ENCODE peak calls at places on chromosomes 6 and 20, in ten cellular contexts. One of them, this sample, is unnamed.

GRCh38 chr6:109623288-109623687 is 67.7 kb downstream of the AK9 start:
- DNase-seq in adrenal gland: no peak
- DNase-seq in lower leg skin: no peak
- DNase-seq in uterus: no peak
- DNase-seq in heart left ventricle: no peak
- DNase-seq in prostate gland: no peak
- DNase-seq in IMR-90: no peak
- DNase-seq in HCT116: no peak
- DNase-seq in sigmoid colon: no peak
- DNase-seq in A549: no peak
- DNase-seq in this sample: no peak

GRCh38 chr20:37526839-37527637 is 638 bp downstream of the BLCAP start:
- DNase-seq in adrenal gland: peak; percentile 45
- DNase-seq in lower leg skin: peak; percentile 85
- DNase-seq in uterus: no peak
- DNase-seq in heart left ventricle: no peak
- DNase-seq in prostate gland: no peak
- DNase-seq in IMR-90: peak; percentile 27
- DNase-seq in HCT116: no peak
- DNase-seq in sigmoid colon: no peak
- DNase-seq in A549: peak; percentile 51
- DNase-seq in this sample: peak; percentile 47

GRCh38 chr6:93468291-93468690 is 48.9 kb upstream of the EPHA7 start:
- DNase-seq in adrenal gland: no peak
- DNase-seq in lower leg skin: no peak
- DNase-seq in uterus: no peak
- DNase-seq in heart left ventricle: no peak
- DNase-seq in prostate gland: no peak
- DNase-seq in IMR-90: no peak
- DNase-seq in HCT116: no peak
- DNase-seq in sigmoid colon: no peak
- DNase-seq in A549: no peak
- DNase-seq in this sample: no peak

GRCh38 chr6:67779876-67780275 is 855.2 kb upstream of the ADGRB3 start:
- DNase-seq in adrenal gland: no peak
- DNase-seq in lower leg skin: no peak
- DNase-seq in uterus: no peak
- DNase-seq in heart left ventricle: no peak
- DNase-seq in prostate gland: no peak
- DNase-seq in IMR-90: no peak
- DNase-seq in HCT116: no peak
- DNase-seq in sigmoid colon: no peak
- DNase-seq in A549: no peak
- DNase-seq in this sample: no peak

GRCh38 chr6:97705568-97705967 is 422.6 kb upstream of the MMS22L start:
- DNase-seq in adrenal gland: no peak
- DNase-seq in lower leg skin: no peak
- DNase-seq in uterus: no peak
- DNase-seq in heart left ventricle: no peak
- DNase-seq in prostate gland: no peak
- DNase-seq in IMR-90: peak; percentile 2
- DNase-seq in HCT116: peak; percentile 7
- DNase-seq in sigmoid colon: no peak
- DNase-seq in A549: no peak
- DNase-seq in this sample: no peak

GRCh38 chr20:46573788-46574581 is 23.5 kb upstream of the OCSTAMP start:
- DNase-seq in adrenal gland: no peak
- DNase-seq in lower leg skin: peak; percentile 58
- DNase-seq in uterus: no peak
- DNase-seq in heart left ventricle: no peak
- DNase-seq in prostate gland: no peak
- DNase-seq in IMR-90: peak; percentile 45
- DNase-seq in HCT116: no peak
- DNase-seq in sigmoid colon: peak; percentile 33
- DNase-seq in A549: no peak
- DNase-seq in this sample: no peak

GRCh38 chr6:132380358-132380757 is 20.9 kb downstream of the MOXD1 start:
- DNase-seq in adrenal gland: no peak
- DNase-seq in lower leg skin: no peak
- DNase-seq in uterus: no peak
- DNase-seq in heart left ventricle: no peak
- DNase-seq in prostate gland: no peak
- DNase-seq in IMR-90: peak; percentile 59
- DNase-seq in HCT116: no peak
- DNase-seq in sigmoid colon: no peak
- DNase-seq in A549: no peak
- DNase-seq in this sample: no peak

GRCh38 chr20:19958243-19958642 is 58.9 kb upstream of the NAA20 start:
- DNase-seq in adrenal gland: no peak
- DNase-seq in lower leg skin: no peak
- DNase-seq in uterus: no peak
- DNase-seq in heart left ventricle: no peak
- DNase-seq in prostate gland: peak; percentile 72
- DNase-seq in IMR-90: no peak
- DNase-seq in HCT116: no peak
- DNase-seq in sigmoid colon: no peak
- DNase-seq in A549: no peak
- DNase-seq in this sample: no peak

GRCh38 chr6:93685494-93685893 is 266.1 kb upstream of the EPHA7 start:
- DNase-seq in adrenal gland: no peak
- DNase-seq in lower leg skin: no peak
- DNase-seq in uterus: no peak
- DNase-seq in heart left ventricle: no peak
- DNase-seq in prostate gland: no peak
- DNase-seq in IMR-90: no peak
- DNase-seq in HCT116: no peak
- DNase-seq in sigmoid colon: no peak
- DNase-seq in A549: no peak
- DNase-seq in this sample: no peak

GRCh38 chr6:112877134-112878100 is 530.3 kb downstream of the RFPL4B start:
- DNase-seq in adrenal gland: no peak
- DNase-seq in lower leg skin: no peak
- DNase-seq in uterus: no peak
- DNase-seq in heart left ventricle: no peak
- DNase-seq in prostate gland: no peak
- DNase-seq in IMR-90: peak; percentile 93
- DNase-seq in HCT116: no peak
- DNase-seq in sigmoid colon: no peak
- DNase-seq in A549: no peak
- DNase-seq in this sample: no peak

GRCh38 chr20:64133951-64134407 is 26.6 kb upstream of the NPBWR2 start:
- DNase-seq in adrenal gland: no peak
- DNase-seq in lower leg skin: peak; percentile 69
- DNase-seq in uterus: no peak
- DNase-seq in heart left ventricle: peak; percentile 24
- DNase-seq in prostate gland: no peak
- DNase-seq in IMR-90: no peak
- DNase-seq in HCT116: no peak
- DNase-seq in sigmoid colon: peak; percentile 48
- DNase-seq in A549: no peak
- DNase-seq in this sample: no peak

GRCh38 chr6:52697903-52698302 is 27.0 kb downstream of the TMEM14A start:
- DNase-seq in adrenal gland: no peak
- DNase-seq in lower leg skin: no peak
- DNase-seq in uterus: no peak
- DNase-seq in heart left ventricle: no peak
- DNase-seq in prostate gland: no peak
- DNase-seq in IMR-90: no peak
- DNase-seq in HCT116: no peak
- DNase-seq in sigmoid colon: no peak
- DNase-seq in A549: no peak
- DNase-seq in this sample: peak; percentile 4

GRCh38 chr6:2157441-2158127 is 87.8 kb downstream of the GMDS start:
- DNase-seq in adrenal gland: no peak
- DNase-seq in lower leg skin: no peak
- DNase-seq in uterus: no peak
- DNase-seq in heart left ventricle: no peak
- DNase-seq in prostate gland: no peak
- DNase-seq in IMR-90: peak; percentile 83
- DNase-seq in HCT116: peak; percentile 48
- DNase-seq in sigmoid colon: no peak
- DNase-seq in A549: no peak
- DNase-seq in this sample: no peak

GRCh38 chr6:159163901-159164370 is 5.3 kb upstream of the FNDC1 start:
- DNase-seq in adrenal gland: no peak
- DNase-seq in lower leg skin: no peak
- DNase-seq in uterus: no peak
- DNase-seq in heart left ventricle: no peak
- DNase-seq in prostate gland: no peak
- DNase-seq in IMR-90: peak; percentile 42
- DNase-seq in HCT116: no peak
- DNase-seq in sigmoid colon: no peak
- DNase-seq in A549: no peak
- DNase-seq in this sample: no peak

GRCh38 chr6:166382933-166383816 is at the start of gene MPC1:
- DNase-seq in adrenal gland: peak; percentile 97
- DNase-seq in lower leg skin: peak; percentile 99
- DNase-seq in uterus: peak; percentile 91
- DNase-seq in heart left ventricle: peak; percentile 98
- DNase-seq in prostate gland: peak; percentile 96
- DNase-seq in IMR-90: peak; percentile 92
- DNase-seq in HCT116: peak; percentile 85
- DNase-seq in sigmoid colon: peak; percentile 97
- DNase-seq in A549: peak; percentile 87
- DNase-seq in this sample: peak; percentile 79
- TF ChIP-seq POLR2A in adrenal gland: peak; percentile 74
- TF ChIP-seq POLR2A in lower leg skin: peak; percentile 19
- TF ChIP-seq POLR2A in uterus: peak; percentile 87
- TF ChIP-seq POLR2A in heart left ventricle: peak; percentile 91
- TF ChIP-seq POLR2A in prostate gland: peak; percentile 70
- TF ChIP-seq POLR2A in IMR-90: no peak
- TF ChIP-seq POLR2A in HCT116: peak; percentile 49
- TF ChIP-seq POLR2A in sigmoid colon: peak; percentile 37
- TF ChIP-seq POLR2A in A549: peak; percentile 53
- TF ChIP-seq POLR2A in this sample: peak; percentile 76

GRCh38 chr6:5787054-5787720 is 219.5 kb downstream of the NRN1 start:
- DNase-seq in adrenal gland: no peak
- DNase-seq in lower leg skin: peak; percentile 26
- DNase-seq in uterus: no peak
- DNase-seq in heart left ventricle: no peak
- DNase-seq in prostate gland: no peak
- DNase-seq in IMR-90: no peak
- DNase-seq in HCT116: no peak
- DNase-seq in sigmoid colon: no peak
- DNase-seq in A549: no peak
- DNase-seq in this sample: no peak
- TF ChIP-seq POLR2A in adrenal gland: no peak
- TF ChIP-seq POLR2A in lower leg skin: no peak
- TF ChIP-seq POLR2A in uterus: no peak
- TF ChIP-seq POLR2A in heart left ventricle: no peak
- TF ChIP-seq POLR2A in prostate gland: no peak
- TF ChIP-seq POLR2A in IMR-90: no peak
- TF ChIP-seq POLR2A in HCT116: no peak
- TF ChIP-seq POLR2A in sigmoid colon: no peak
- TF ChIP-seq POLR2A in A549: no peak
- TF ChIP-seq POLR2A in this sample: no peak

DNA sequence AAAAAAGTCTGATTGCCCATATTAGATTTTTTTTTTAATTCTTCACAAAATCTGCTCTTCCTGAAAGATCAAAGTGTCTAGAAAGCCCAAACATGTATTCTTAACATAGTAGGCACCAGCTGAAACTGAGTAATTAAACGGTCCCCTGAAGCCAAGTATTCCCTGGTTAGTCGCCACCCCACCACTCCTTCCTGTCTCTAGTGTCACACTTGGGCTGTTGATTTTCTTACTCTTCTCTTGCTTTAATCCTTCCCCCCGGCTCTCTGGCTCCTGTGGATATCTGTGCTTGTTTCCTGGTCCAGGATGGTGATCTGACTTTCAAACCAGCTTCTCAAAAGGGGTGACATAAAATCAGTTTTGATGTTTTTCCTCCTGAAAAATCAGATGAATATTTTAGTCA is 162.9 kb downstream of the QKI start:
- DNase-seq in adrenal gland: no peak
- DNase-seq in lower leg skin: no peak
- DNase-seq in uterus: no peak
- DNase-seq in heart left ventricle: no peak
- DNase-seq in prostate gland: no peak
- DNase-seq in IMR-90: no peak
- DNase-seq in HCT116: no peak
- DNase-seq in sigmoid colon: no peak
- DNase-seq in A549: no peak
- DNase-seq in this sample: no peak
- TF ChIP-seq POLR2A in adrenal gland: no peak
- TF ChIP-seq POLR2A in lower leg skin: no peak
- TF ChIP-seq POLR2A in uterus: no peak
- TF ChIP-seq POLR2A in heart left ventricle: no peak
- TF ChIP-seq POLR2A in prostate gland: no peak
- TF ChIP-seq POLR2A in IMR-90: no peak
- TF ChIP-seq POLR2A in HCT116: no peak
- TF ChIP-seq POLR2A in sigmoid colon: no peak
- TF ChIP-seq POLR2A in A549: no peak
- TF ChIP-seq POLR2A in this sample: no peak

DNA sequence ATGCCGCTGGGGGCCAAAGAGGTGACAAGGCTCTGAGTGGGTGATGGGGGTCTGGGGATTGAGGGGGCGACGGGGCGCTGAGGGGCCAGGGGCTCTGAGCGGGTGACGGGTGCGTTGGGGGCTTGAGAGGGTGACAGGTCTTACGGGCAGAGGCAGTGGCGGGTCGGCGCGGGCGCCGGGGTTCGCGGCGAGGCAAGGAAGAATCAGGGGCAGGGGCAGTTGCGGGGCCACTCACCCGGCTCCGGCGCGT is 146 bp downstream of the ZNFX1 start:
- DNase-seq in adrenal gland: no peak
- DNase-seq in lower leg skin: no peak
- DNase-seq in uterus: no peak
- DNase-seq in heart left ventricle: no peak
- DNase-seq in prostate gland: no peak
- DNase-seq in IMR-90: no peak
- DNase-seq in HCT116: no peak
- DNase-seq in sigmoid colon: no peak
- DNase-seq in A549: no peak
- DNase-seq in this sample: no peak
- TF ChIP-seq POLR2A in adrenal gland: peak; percentile 86
- TF ChIP-seq POLR2A in lower leg skin: no peak
- TF ChIP-seq POLR2A in uterus: peak; percentile 85
- TF ChIP-seq POLR2A in heart left ventricle: peak; percentile 92
- TF ChIP-seq POLR2A in prostate gland: no peak
- TF ChIP-seq POLR2A in IMR-90: no peak
- TF ChIP-seq POLR2A in HCT116: no peak
- TF ChIP-seq POLR2A in sigmoid colon: no peak
- TF ChIP-seq POLR2A in A549: no peak
- TF ChIP-seq POLR2A in this sample: peak; percentile 81

GRCh38 chr20:6051505-6051904 is 2.4 kb downstream of the LRRN4 start:
- DNase-seq in adrenal gland: no peak
- DNase-seq in lower leg skin: no peak
- DNase-seq in uterus: no peak
- DNase-seq in heart left ventricle: no peak
- DNase-seq in prostate gland: no peak
- DNase-seq in IMR-90: peak; percentile 73
- DNase-seq in HCT116: no peak
- DNase-seq in sigmoid colon: no peak
- DNase-seq in A549: no peak
- DNase-seq in this sample: no peak
- TF ChIP-seq POLR2A in adrenal gland: no peak
- TF ChIP-seq POLR2A in lower leg skin: no peak
- TF ChIP-seq POLR2A in uterus: no peak
- TF ChIP-seq POLR2A in heart left ventricle: no peak
- TF ChIP-seq POLR2A in prostate gland: no peak
- TF ChIP-seq POLR2A in IMR-90: no peak
- TF ChIP-seq POLR2A in HCT116: no peak
- TF ChIP-seq POLR2A in sigmoid colon: no peak
- TF ChIP-seq POLR2A in A549: no peak
- TF ChIP-seq POLR2A in this sample: no peak

This sample was measured in H54.